ENCODE peak calls at places on chromosomes 1 and 21, in four cellular contexts. W is GM12878, Q is K562, V is upper lobe of left lung. Y is an unnamed sample.

GRCh38 chr1:203153051-203153988 is 22.3 kb downstream of the MYBPH start:
- ATAC-seq in W (no peak), Q (no peak), V (no peak), Y (no peak)

GRCh38 chr1:192274588-192274987 is 42.2 kb upstream of the RGS21 start:
- ATAC-seq in W (no peak), Q (no peak), V (no peak), Y (no peak)

GRCh38 chr1:204623365-204623893 is 62.1 kb downstream of the LRRN2 start:
- ATAC-seq in W (no peak), Q (peak), V (no peak), Y (no peak)

GRCh38 chr1:226038661-226039060 is 23.9 kb upstream of the H3-3A start:
- ATAC-seq in W (no peak), Q (no peak), V (no peak), Y (no peak)

GRCh38 chr1:8154621-8155052 is 128.5 kb upstream of the ERRFI1 start:
- ATAC-seq in W (no peak), Q (peak), V (no peak), Y (peak)

GRCh38 chr21:33070921-33071877 is 1.3 kb downstream of the OLIG1 start:
- ATAC-seq in W (no peak), Q (no peak), V (peak), Y (peak)

GRCh38 chr1:36565576-36566501 is 83.1 kb upstream of the CSF3R start:
- ATAC-seq in W (no peak), Q (no peak), V (no peak), Y (no peak)

GRCh38 chr1:231390071-231390470 is 32.0 kb downstream of the EGLN1 start:
- ATAC-seq in W (peak), Q (no peak), V (no peak), Y (no peak)

GRCh38 chr1:72284398-72285073 is 2.2 kb upstream of the NEGR1 start:
- ATAC-seq in W (peak), Q (no peak), V (peak), Y (peak)

GRCh38 chr1:207306603-207307002 is 14.9 kb upstream of the CD55 start:
- ATAC-seq in W (no peak), Q (peak), V (no peak), Y (no peak)

GRCh38 chr1:115332813-115333608 is 5.0 kb downstream of the NGF start:
- ATAC-seq in W (no peak), Q (no peak), V (peak), Y (peak)

GRCh38 chr1:8097077-8097799 is 71.1 kb upstream of the ERRFI1 start:
- ATAC-seq in W (peak), Q (no peak), V (peak), Y (no peak)

GRCh38 chr1:10634428-10635384 is 160.0 kb downstream of the PEX14 start:
- ATAC-seq in W (peak), Q (peak), V (peak), Y (peak)
- TF ChIP-seq POLR2AphosphoS5 in W (no peak), Q (no peak), V (no peak), Y (no peak)

GRCh38 chr1:28735961-28736449 is 735 bp upstream of the YTHDF2 start:
- ATAC-seq in W (no peak), Q (no peak), V (no peak), Y (no peak)

GRCh38 chr1:28737245-28738137 is 751 bp downstream of the YTHDF2 start:
- ATAC-seq in W (peak), Q (peak), V (peak), Y (no peak)

GRCh38 chr1:28740118-28740517 is 3.4 kb downstream of the YTHDF2 start:
- ATAC-seq in W (no peak), Q (no peak), V (no peak), Y (no peak)

DNA sequence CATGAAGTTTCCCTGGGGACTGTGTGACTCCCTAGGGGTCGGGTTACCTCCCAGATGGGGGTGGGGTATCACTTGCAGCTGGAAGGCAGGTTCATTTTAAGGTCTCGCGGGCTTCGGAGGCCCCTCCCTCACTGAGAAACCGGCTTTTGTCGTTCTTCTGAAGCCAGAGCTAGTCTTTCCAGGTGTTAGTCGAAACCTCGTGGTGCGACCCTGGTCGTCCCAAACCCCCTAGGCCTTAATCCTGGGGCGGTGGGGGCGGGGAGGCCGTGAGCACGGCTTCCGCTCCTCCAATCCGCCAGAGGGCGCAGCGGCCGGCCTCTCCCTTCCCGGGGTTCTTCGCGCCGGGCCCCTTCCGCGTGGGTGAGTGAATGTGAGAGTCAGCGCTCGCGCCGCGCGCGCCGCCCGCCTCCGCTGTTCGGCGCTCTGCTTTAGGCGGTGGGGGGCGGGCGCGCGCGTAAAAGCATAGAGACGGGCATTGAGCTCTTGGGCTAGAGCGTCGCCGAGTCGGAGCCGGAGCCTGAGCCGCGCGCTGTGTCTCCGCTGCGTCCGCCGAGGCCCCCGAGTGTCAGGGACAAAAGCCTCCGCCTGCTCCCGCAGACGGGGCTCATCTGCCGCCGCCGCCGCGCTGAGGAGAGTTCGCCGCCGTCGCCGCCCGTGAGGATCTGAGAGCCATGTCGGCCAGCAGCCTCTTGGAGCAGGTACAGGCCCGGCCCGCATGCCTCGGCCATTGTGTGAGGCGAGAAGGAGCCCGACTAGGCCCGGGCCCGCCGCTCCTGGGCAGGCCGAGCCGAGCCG is at the start of gene YTHDF2:
- ATAC-seq in W (peak), Q (peak), V (peak), Y (peak)
- TF ChIP-seq EP300 in W (peak), Q (peak), V (no peak), Y (no peak)

DNA sequence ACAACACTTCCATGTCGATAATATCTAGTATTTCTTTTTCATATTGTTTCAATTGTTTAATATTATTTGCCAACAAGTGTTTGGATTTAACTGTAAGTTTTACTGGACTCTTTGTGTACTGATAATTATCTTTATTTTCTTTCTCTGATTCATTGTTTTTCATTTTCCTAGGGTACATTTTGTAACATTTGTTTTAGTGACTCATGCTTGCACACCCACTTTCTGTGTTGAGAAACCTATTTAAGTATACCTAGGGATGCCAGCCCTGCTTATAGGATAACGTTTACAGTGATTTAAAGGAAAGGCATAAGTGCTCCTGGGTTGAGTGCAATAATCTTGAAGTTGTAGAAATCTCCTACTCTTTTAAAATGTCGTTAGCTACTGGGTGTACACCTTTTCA is 1386.0 kb upstream of the ADGRL4 start:
- ATAC-seq in W (no peak), Q (no peak), V (no peak), Y (no peak)
- TF ChIP-seq POLR2AphosphoS5 in W (no peak), Q (no peak), V (no peak), Y (no peak)

DNA sequence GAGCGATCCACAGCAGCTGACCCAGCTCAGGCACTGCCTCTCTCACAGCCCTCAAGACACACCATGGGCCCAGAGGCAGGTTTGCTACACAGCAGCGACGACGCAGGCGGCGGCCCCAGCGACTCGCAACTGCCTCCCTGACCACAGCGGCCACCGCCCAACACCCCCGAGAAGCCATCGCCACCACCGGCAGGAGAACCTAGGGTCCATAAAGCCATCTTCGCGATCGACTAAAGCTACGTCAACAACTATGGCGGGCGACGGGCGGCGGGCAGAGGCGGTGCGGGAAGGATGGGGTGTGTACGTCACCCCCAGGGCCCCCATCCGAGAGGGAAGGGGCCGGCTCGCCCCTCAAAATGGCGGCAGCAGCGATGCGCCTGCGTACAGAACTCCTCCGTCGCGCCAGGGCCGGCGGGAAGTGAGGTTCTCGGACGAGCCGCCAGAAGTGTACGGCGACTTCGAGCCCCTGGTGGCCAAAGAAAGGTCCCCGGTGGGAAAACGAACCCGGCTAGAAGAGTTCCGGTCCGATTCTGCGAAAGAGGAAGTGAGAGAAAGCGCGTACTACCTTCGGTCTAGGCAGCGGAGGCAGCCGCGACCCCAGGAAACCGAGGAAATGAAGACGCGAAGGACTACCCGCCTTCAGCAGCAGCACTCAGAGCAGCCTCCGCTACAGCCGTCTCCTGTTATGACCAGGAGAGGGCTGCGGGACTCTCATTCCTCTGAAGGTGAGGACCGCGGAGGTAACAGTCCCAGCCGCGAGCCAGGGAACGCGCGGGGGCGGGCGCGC is at the start of gene TOR1AIP1:
- ATAC-seq in W (peak), Q (peak), V (peak), Y (peak)
- TF ChIP-seq EP300 in W (peak), Q (peak), V (no peak), Y (no peak)

DNA sequence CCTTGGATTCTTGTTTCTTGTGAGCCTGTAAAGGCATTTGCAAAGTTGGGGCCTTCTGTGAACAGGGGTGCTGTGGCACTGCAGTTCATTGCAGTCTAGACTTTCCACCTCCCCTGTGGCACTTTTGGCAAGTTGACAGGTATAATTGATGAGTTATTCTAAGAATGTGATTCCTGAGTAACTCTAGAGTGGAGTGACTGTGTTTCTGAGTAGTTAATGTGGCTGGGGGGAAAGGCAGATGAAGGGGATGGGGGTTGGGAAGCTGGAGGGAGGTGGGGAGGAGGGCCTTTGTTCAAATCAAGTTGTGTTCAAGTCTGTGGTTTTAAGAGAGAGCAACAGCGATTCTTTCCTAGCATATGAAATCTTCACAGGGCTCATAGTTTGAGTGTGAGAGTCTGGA is 32.9 kb downstream of the PBX1 start:
- ATAC-seq in W (no peak), Q (no peak), V (no peak), Y (no peak)
- TF ChIP-seq POLR2AphosphoS5 in W (no peak), Q (no peak), V (no peak), Y (no peak)

GRCh38 chr21:14271053-14271452 is 55.1 kb downstream of the RBM11 start:
- ATAC-seq in W (no peak), Q (peak), V (no peak), Y (no peak)

GRCh38 chr21:14270631-14271030 is 54.7 kb downstream of the RBM11 start:
- ATAC-seq in W (no peak), Q (peak), V (no peak), Y (no peak)

GRCh38 chr21:14275806-14276205 is 59.8 kb downstream of the RBM11 start:
- ATAC-seq in W (no peak), Q (no peak), V (peak), Y (no peak)

DNA sequence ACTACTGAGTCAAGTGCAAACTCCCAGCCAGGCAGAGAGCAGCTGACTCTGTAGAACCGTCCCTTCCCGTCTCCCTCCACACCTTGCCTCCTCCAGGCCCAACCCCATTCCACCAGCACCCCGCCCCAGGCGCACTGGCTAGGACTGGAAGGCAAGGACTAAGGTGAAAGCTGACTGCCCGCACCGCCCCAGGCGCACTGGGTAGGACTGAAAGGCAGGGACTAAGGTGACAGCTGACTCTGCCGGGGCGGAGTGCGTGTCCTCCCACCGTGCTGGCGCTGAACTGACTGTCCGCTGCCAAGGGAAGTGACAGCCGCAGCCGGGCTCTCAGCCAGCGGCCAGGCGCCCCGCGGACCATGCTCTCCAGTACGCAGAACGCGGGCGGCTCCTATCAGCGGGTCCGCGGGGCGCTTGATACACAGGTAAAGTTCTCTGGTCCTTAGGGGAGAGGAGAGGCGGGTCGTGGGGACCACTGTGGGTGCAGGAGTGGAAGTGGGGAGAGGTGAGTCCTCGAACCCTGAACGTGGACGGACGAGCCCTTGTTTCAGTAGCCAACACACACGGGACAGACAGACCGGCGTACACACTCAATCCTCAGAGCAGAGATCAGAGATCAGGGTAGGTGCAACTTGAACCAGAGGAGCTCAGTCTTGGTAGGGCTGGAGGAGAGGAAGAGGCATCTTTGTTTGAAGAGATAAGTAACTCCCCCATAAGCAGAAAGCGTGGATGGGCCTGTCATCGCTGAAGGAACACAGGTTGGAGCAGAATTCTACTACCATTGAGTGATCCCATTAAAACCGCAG is 58.0 kb downstream of the RBM11 start:
- ATAC-seq in W (no peak), Q (peak), V (peak), Y (peak)
- TF ChIP-seq EP300 in W (no peak), Q (no peak), V (no peak), Y (no peak)

DNA sequence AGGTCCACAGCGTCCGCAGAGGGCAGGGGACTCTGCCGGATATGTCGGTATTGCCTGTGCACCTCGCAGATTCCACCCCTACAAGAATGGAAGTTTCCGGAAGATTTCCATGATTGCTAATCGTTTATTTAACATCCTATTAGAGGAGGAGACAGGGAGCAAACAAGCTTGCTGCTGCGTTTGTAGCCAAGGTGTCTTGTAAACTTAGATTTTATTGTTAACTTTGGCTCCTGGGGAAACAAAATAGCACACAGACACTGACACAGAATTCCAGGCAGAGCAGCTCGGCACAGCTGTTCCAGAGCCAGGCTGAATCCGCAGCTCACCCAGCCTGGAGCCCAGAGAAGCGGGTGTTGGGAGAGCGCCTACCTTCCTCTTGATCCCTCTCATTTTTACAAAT is 75.7 kb downstream of the AJAP1 start:
- ATAC-seq in W (no peak), Q (no peak), V (no peak), Y (no peak)
- TF ChIP-seq POLR2AphosphoS5 in W (no peak), Q (no peak), V (no peak), Y (no peak)

GRCh38 chr1:151976868-151977267 is 16.8 kb downstream of the S100A10 start:
- ATAC-seq in W (no peak), Q (peak), V (peak), Y (no peak)
- TF ChIP-seq EP300 in W (no peak), Q (no peak), V (no peak), Y (no peak)